ENCODE peak calls at places on chromosomes 5 and 9, in seven cellular contexts. One of them, this sample, is unnamed. For H3K4me1, the result is how much of the 10 kb centered on the place peaks cover.

GRCh38 chr5:83844320-83845068 is 123.8 kb upstream of the HAPLN1 start:
- DNase-seq in gastrocnemius medialis: no peak
- DNase-seq in transverse colon: peak
- DNase-seq in aorta: no peak
- DNase-seq in heart left ventricle: no peak
- DNase-seq in heart right ventricle: no peak
- DNase-seq in SK-N-SH: no peak
- DNase-seq in this sample: no peak

GRCh38 chr5:168987540-168988300 is 313.2 kb downstream of the SLIT3 start:
- DNase-seq in aorta: peak
- DNase-seq in transverse colon: peak
- DNase-seq in SK-N-SH: peak
- DNase-seq in heart left ventricle: peak
- DNase-seq in heart right ventricle: peak
- DNase-seq in gastrocnemius medialis: peak
- DNase-seq in this sample: peak

GRCh38 chr5:179801304-179802206 is 5.1 kb downstream of the MGAT4B start:
- DNase-seq in transverse colon: peak
- DNase-seq in SK-N-SH: peak
- DNase-seq in heart left ventricle: peak
- DNase-seq in aorta: peak
- DNase-seq in heart right ventricle: peak
- DNase-seq in gastrocnemius medialis: peak
- DNase-seq in this sample: peak

GRCh38 chr5:75023368-75024159 is 28.8 kb downstream of the GCNT4 start:
- DNase-seq in heart right ventricle: no peak
- DNase-seq in gastrocnemius medialis: no peak
- DNase-seq in SK-N-SH: no peak
- DNase-seq in transverse colon: peak
- DNase-seq in aorta: no peak
- DNase-seq in heart left ventricle: no peak
- DNase-seq in this sample: no peak

GRCh38 chr9:131747352-131747751 is 7.5 kb upstream of the RAPGEF1 start:
- DNase-seq in aorta: no peak
- DNase-seq in heart left ventricle: no peak
- DNase-seq in SK-N-SH: peak
- DNase-seq in heart right ventricle: no peak
- DNase-seq in gastrocnemius medialis: peak
- DNase-seq in transverse colon: no peak
- DNase-seq in this sample: peak

GRCh38 chr5:179422213-179422839 is 77.1 kb upstream of the ADAMTS2 start:
- DNase-seq in heart right ventricle: no peak
- DNase-seq in SK-N-SH: peak
- DNase-seq in transverse colon: no peak
- DNase-seq in gastrocnemius medialis: no peak
- DNase-seq in heart left ventricle: no peak
- DNase-seq in aorta: no peak
- DNase-seq in this sample: no peak

GRCh38 chr5:119328753-119329602 is 26.8 kb upstream of the TNFAIP8 start:
- DNase-seq in gastrocnemius medialis: no peak
- DNase-seq in SK-N-SH: no peak
- DNase-seq in transverse colon: peak
- DNase-seq in heart left ventricle: no peak
- DNase-seq in aorta: no peak
- DNase-seq in heart right ventricle: no peak
- DNase-seq in this sample: no peak

GRCh38 chr9:108478871-108479332 is 376.9 kb downstream of the ACTL7B start:
- DNase-seq in transverse colon: no peak
- DNase-seq in SK-N-SH: no peak
- DNase-seq in heart left ventricle: no peak
- DNase-seq in aorta: no peak
- DNase-seq in gastrocnemius medialis: peak
- DNase-seq in heart right ventricle: no peak
- DNase-seq in this sample: no peak

GRCh38 chr9:101372327-101373118 is 12.3 kb downstream of the BAAT start:
- DNase-seq in gastrocnemius medialis: no peak
- DNase-seq in aorta: no peak
- DNase-seq in heart right ventricle: no peak
- DNase-seq in SK-N-SH: no peak
- DNase-seq in transverse colon: no peak
- DNase-seq in heart left ventricle: no peak
- DNase-seq in this sample: no peak

GRCh38 chr9:101369286-101369685 is 15.5 kb downstream of the BAAT start:
- DNase-seq in gastrocnemius medialis: no peak
- DNase-seq in heart left ventricle: no peak
- DNase-seq in aorta: no peak
- DNase-seq in SK-N-SH: no peak
- DNase-seq in heart right ventricle: no peak
- DNase-seq in transverse colon: no peak
- DNase-seq in this sample: no peak

GRCh38 chr9:101371813-101372212 is 13.0 kb downstream of the BAAT start:
- DNase-seq in transverse colon: no peak
- DNase-seq in heart right ventricle: no peak
- DNase-seq in heart left ventricle: no peak
- DNase-seq in gastrocnemius medialis: no peak
- DNase-seq in aorta: no peak
- DNase-seq in SK-N-SH: no peak
- DNase-seq in this sample: no peak

GRCh38 chr9:101367323-101367722 is 17.5 kb downstream of the BAAT start:
- DNase-seq in aorta: no peak
- DNase-seq in transverse colon: no peak
- DNase-seq in heart left ventricle: no peak
- DNase-seq in heart right ventricle: no peak
- DNase-seq in gastrocnemius medialis: no peak
- DNase-seq in SK-N-SH: no peak
- DNase-seq in this sample: no peak

DNA sequence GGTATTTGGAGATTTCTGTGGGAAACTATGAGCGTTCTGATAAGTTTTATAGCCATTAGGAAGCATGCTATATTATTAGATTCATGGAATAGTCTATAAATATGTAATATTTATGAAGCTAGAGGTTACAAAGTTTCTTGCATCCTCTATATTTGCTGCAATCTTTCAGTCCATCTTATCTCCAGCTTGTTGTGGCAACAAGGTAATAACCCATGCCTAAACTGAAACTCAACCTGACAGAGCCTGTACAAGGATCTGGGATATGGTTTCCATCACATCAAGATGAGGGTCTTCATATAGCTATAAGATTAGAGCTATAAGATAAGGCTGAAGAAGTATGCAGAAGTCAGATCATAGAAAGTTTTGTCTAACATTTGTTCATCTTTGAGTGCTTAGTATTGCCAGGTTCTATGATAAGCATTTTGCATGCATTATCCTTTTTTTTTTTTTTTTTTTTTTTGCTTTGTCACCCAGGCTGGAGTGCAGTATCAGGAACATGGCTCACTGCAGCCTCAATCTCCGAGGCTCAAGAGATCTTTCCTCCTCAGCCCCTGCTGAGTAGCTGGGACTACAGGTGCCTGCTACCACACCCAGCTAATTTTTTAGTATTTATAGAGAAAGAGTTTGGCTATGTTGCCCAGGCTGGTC is 14.8 kb downstream of the BAAT start:
- DNase-seq in heart right ventricle: no peak
- DNase-seq in transverse colon: no peak
- DNase-seq in aorta: no peak
- DNase-seq in gastrocnemius medialis: no peak
- DNase-seq in heart left ventricle: no peak
- DNase-seq in SK-N-SH: no peak
- DNase-seq in this sample: no peak
- H3K4me1 ChIP-seq in heart right ventricle: under half
- H3K4me1 ChIP-seq in transverse colon: under half
- H3K4me1 ChIP-seq in aorta: under half
- H3K4me1 ChIP-seq in gastrocnemius medialis: under half
- H3K4me1 ChIP-seq in heart left ventricle: under half
- H3K4me1 ChIP-seq in SK-N-SH: under half
- H3K4me1 ChIP-seq in this sample: under half

GRCh38 chr9:37151802-37152201 is 31.4 kb downstream of the ZCCHC7 start:
- DNase-seq in aorta: no peak
- DNase-seq in gastrocnemius medialis: no peak
- DNase-seq in SK-N-SH: no peak
- DNase-seq in heart right ventricle: no peak
- DNase-seq in transverse colon: no peak
- DNase-seq in heart left ventricle: no peak
- DNase-seq in this sample: no peak

GRCh38 chr9:37149646-37150308 is 29.4 kb downstream of the ZCCHC7 start:
- DNase-seq in heart right ventricle: no peak
- DNase-seq in SK-N-SH: no peak
- DNase-seq in aorta: no peak
- DNase-seq in heart left ventricle: no peak
- DNase-seq in transverse colon: no peak
- DNase-seq in gastrocnemius medialis: no peak
- DNase-seq in this sample: no peak

GRCh38 chr9:37146372-37146771 is 26.0 kb downstream of the ZCCHC7 start:
- DNase-seq in aorta: no peak
- DNase-seq in heart left ventricle: no peak
- DNase-seq in gastrocnemius medialis: no peak
- DNase-seq in SK-N-SH: no peak
- DNase-seq in transverse colon: no peak
- DNase-seq in heart right ventricle: no peak
- DNase-seq in this sample: no peak

GRCh38 chr9:37144762-37145161 is 24.4 kb downstream of the ZCCHC7 start:
- DNase-seq in SK-N-SH: no peak
- DNase-seq in aorta: no peak
- DNase-seq in gastrocnemius medialis: no peak
- DNase-seq in heart left ventricle: no peak
- DNase-seq in transverse colon: no peak
- DNase-seq in heart right ventricle: no peak
- DNase-seq in this sample: no peak

DNA sequence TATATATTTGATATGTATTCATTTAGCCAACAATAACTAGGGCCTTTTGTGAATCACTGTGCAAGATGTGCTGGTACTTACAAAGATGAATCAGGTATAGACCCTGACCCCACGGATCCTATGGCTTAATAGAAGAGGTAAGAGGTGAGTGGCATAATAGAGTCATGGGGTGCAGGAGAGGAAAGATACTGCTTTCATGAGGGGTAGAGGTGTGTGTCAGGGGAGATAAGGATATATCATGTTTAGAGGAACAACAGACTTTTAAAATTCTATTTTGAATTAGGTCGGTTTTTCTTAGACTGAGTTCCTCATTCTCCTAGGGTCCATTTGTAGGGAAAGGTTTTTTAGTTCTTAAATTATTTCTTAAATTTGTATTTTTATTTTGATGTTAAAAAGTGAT is 27.8 kb downstream of the ZCCHC7 start:
- DNase-seq in heart left ventricle: no peak
- DNase-seq in gastrocnemius medialis: no peak
- DNase-seq in aorta: no peak
- DNase-seq in SK-N-SH: no peak
- DNase-seq in transverse colon: no peak
- DNase-seq in heart right ventricle: no peak
- DNase-seq in this sample: no peak
- H3K4me1 ChIP-seq in heart left ventricle: under half
- H3K4me1 ChIP-seq in gastrocnemius medialis: under half
- H3K4me1 ChIP-seq in aorta: under half
- H3K4me1 ChIP-seq in SK-N-SH: under half
- H3K4me1 ChIP-seq in transverse colon: under half
- H3K4me1 ChIP-seq in heart right ventricle: under half
- H3K4me1 ChIP-seq in this sample: under half

GRCh38 chr9:129209580-129209979 is 31.5 kb upstream of the IER5L start:
- DNase-seq in gastrocnemius medialis: no peak
- DNase-seq in transverse colon: no peak
- DNase-seq in SK-N-SH: no peak
- DNase-seq in heart right ventricle: no peak
- DNase-seq in heart left ventricle: no peak
- DNase-seq in aorta: no peak
- DNase-seq in this sample: no peak

GRCh38 chr9:129206921-129207320 is 28.9 kb upstream of the IER5L start:
- DNase-seq in aorta: no peak
- DNase-seq in gastrocnemius medialis: no peak
- DNase-seq in heart left ventricle: no peak
- DNase-seq in transverse colon: no peak
- DNase-seq in heart right ventricle: no peak
- DNase-seq in SK-N-SH: no peak
- DNase-seq in this sample: no peak

GRCh38 chr9:129209109-129209508 is 31.0 kb upstream of the IER5L start:
- DNase-seq in transverse colon: no peak
- DNase-seq in SK-N-SH: no peak
- DNase-seq in heart left ventricle: no peak
- DNase-seq in heart right ventricle: no peak
- DNase-seq in aorta: no peak
- DNase-seq in gastrocnemius medialis: no peak
- DNase-seq in this sample: no peak

GRCh38 chr9:129210125-129210524 is 32.1 kb upstream of the IER5L start:
- DNase-seq in heart left ventricle: no peak
- DNase-seq in gastrocnemius medialis: no peak
- DNase-seq in SK-N-SH: no peak
- DNase-seq in heart right ventricle: no peak
- DNase-seq in transverse colon: no peak
- DNase-seq in aorta: no peak
- DNase-seq in this sample: no peak

DNA sequence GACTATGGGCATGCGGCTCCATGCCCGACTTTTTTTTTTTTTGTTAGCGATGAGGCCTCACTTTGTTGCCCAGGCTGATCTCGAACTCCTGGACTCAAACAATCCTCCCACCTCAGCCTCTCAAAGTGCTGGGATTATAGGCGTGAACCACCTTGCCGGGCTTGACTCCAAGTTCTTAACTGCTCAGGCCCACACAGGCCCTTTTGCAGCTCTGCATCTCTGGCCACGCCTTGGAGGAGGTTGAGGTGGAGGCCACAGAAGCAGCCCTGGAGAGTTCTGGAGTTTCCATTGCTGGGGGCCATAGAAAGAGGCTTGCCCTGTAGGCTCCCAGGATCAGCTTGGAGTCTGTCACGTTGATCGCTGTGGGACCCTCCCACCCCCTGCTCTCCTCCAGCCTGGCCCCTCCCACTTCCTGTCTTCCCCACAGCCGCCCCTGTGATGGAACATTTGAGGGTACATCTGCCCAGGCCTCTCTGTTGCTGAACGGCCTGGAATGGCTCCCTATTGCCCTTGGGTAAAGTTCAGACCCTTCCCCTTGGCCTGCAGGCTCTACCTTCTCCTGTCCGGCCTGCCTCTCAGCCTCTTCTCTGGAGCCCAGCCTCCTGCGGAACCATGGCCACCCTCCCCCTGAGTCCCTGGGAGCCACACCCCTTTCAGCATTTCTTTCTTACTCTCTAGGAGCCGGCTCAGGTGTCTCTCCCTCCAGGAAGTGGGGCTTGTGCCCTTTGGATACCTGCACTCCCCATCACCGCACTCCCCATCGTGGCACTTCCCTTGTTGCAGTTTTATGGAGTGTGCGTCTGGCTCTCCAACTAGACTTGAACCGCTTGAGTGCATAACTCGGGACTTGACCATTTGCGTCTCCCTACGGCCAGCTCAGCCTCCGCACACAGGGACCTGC is 30.4 kb upstream of the IER5L start:
- DNase-seq in gastrocnemius medialis: no peak
- DNase-seq in aorta: no peak
- DNase-seq in transverse colon: no peak
- DNase-seq in SK-N-SH: no peak
- DNase-seq in heart right ventricle: no peak
- DNase-seq in heart left ventricle: no peak
- DNase-seq in this sample: no peak
- H3K4me1 ChIP-seq in gastrocnemius medialis: under half
- H3K4me1 ChIP-seq in aorta: under half
- H3K4me1 ChIP-seq in transverse colon: under half
- H3K4me1 ChIP-seq in SK-N-SH: under half
- H3K4me1 ChIP-seq in heart right ventricle: under half
- H3K4me1 ChIP-seq in heart left ventricle: under half
- H3K4me1 ChIP-seq in this sample: under half

GRCh38 chr5:31675472-31675871 is 36.5 kb downstream of the PDZD2 start:
- DNase-seq in SK-N-SH: no peak
- DNase-seq in gastrocnemius medialis: no peak
- DNase-seq in heart left ventricle: no peak
- DNase-seq in heart right ventricle: no peak
- DNase-seq in transverse colon: no peak
- DNase-seq in aorta: no peak
- DNase-seq in this sample: no peak

GRCh38 chr5:31678180-31678579 is 39.2 kb downstream of the PDZD2 start:
- DNase-seq in gastrocnemius medialis: peak
- DNase-seq in SK-N-SH: no peak
- DNase-seq in transverse colon: no peak
- DNase-seq in heart right ventricle: peak
- DNase-seq in aorta: no peak
- DNase-seq in heart left ventricle: no peak
- DNase-seq in this sample: peak

GRCh38 chr5:31682847-31683246 is 43.9 kb downstream of the PDZD2 start:
- DNase-seq in gastrocnemius medialis: no peak
- DNase-seq in transverse colon: no peak
- DNase-seq in heart left ventricle: no peak
- DNase-seq in aorta: no peak
- DNase-seq in SK-N-SH: peak
- DNase-seq in heart right ventricle: no peak
- DNase-seq in this sample: no peak

DNA sequence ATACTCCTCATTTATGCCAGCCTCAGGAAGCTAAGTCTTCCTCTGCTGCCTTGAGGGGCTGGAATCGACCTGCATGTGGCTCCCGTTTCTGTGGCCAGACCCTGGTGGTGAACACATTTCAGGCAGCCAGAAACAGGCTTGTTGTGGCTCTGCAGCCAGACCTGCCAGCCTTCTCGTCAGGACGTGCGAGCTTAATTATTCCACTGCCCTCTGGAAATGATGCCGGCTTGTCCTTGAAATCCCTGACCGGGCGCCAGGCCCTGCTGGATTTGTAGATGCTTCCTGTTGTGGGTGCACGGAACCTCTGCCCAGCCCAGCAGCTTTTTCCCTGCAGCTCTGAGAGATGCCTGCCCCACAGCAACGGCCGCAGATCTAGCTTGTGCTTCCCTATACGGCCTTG is 41.6 kb downstream of the PDZD2 start:
- DNase-seq in gastrocnemius medialis: no peak
- DNase-seq in transverse colon: no peak
- DNase-seq in heart right ventricle: peak
- DNase-seq in aorta: no peak
- DNase-seq in heart left ventricle: peak
- DNase-seq in SK-N-SH: peak
- DNase-seq in this sample: peak
- H3K4me1 ChIP-seq in gastrocnemius medialis: under half
- H3K4me1 ChIP-seq in transverse colon: under half
- H3K4me1 ChIP-seq in heart right ventricle: under half
- H3K4me1 ChIP-seq in aorta: under half
- H3K4me1 ChIP-seq in heart left ventricle: under half
- H3K4me1 ChIP-seq in SK-N-SH: under half
- H3K4me1 ChIP-seq in this sample: under half

This sample was measured in body of pancreas.